ENCODE peak calls at places on chromosomes 13 and 19, in eight cellular contexts. I is sciatic nerve; B is adrenal gland; K is activated CD4-positive, alpha-beta T cell treated with anti-CD3 and anti-CD28 coated beads, Interleukin-2, amount 50 U/mL, for 48 hours; O is activated naive CD8-positive, alpha-beta T cell treated with anti-CD3 and anti-CD28 coated beads, Interleukin-2, amount 50 U/mL, for 24 hours; Q is astrocyte of the spinal cord; H is SK-N-DZ; S is T-helper 1 cell. V is an unnamed sample.

GRCh38 chr19:48443262-48443661 is 2.5 kb upstream of the GRWD1 start:
- DNase-seq in O (no peak), S (no peak), K (no peak), Q (no peak), I (no peak), B (no peak), H (no peak), V (no peak)

GRCh38 chr19:33473644-33474305 is 47.8 kb downstream of the PEPD start:
- DNase-seq in O (no peak), S (no peak), Q (peak; percentile 75), H (no peak), I (peak; percentile 27), K (no peak), B (no peak), V (no peak)

GRCh38 chr19:18520848-18521691 is 800 bp downstream of the ELL start:
- DNase-seq in S (no peak), O (peak; percentile 39), H (no peak), Q (no peak), I (peak; percentile 77), K (peak; percentile 29), B (peak; percentile 49), V (no peak)

GRCh38 chr19:873084-874019 is 13.9 kb downstream of the CFD start:
- DNase-seq in Q (no peak), H (no peak), B (peak; percentile 50), K (peak; percentile 76), S (peak; percentile 75), O (peak; percentile 72), I (no peak), V (no peak)

GRCh38 chr13:91546865-91547264 is 148.4 kb downstream of the GPC5 start:
- DNase-seq in I (no peak), Q (no peak), H (no peak), S (no peak), K (no peak), O (no peak), B (no peak), V (no peak)

GRCh38 chr19:14565298-14565679 is 6.6 kb downstream of the NDUFB7 start:
- DNase-seq in O (no peak), S (no peak), I (no peak), Q (no peak), K (no peak), B (no peak), H (no peak), V (no peak)

GRCh38 chr19:45526143-45526542 is 18.9 kb downstream of the VASP start:
- DNase-seq in Q (peak; percentile 65), I (peak; percentile 74), S (no peak), K (no peak), O (no peak), B (peak; percentile 80), H (peak; percentile 76), V (no peak)

GRCh38 chr19:2478324-2478755 is 2.4 kb downstream of the GADD45B start:
- DNase-seq in I (peak; percentile 77), O (peak; percentile 57), B (peak; percentile 57), S (peak; percentile 53), K (peak; percentile 61), H (no peak), Q (peak; percentile 71), V (no peak)

GRCh38 chr13:51739403-51740112 is 64.4 kb downstream of the DHRS12 start:
- DNase-seq in I (no peak), H (no peak), S (no peak), Q (no peak), B (no peak), O (no peak), K (no peak), V (no peak)

GRCh38 chr19:56507446-56508281 is at the start of gene ZNF471:
- DNase-seq in K (peak; percentile 76), S (peak; percentile 87), H (peak; percentile 94), O (peak; percentile 82), I (peak; percentile 99), B (peak; percentile 99), Q (peak; percentile 99), V (peak; percentile 97)

GRCh38 chr19:17749912-17750317 is 1.4 kb upstream of the FCHO1 start:
- DNase-seq in H (no peak), K (peak; percentile 62), O (peak; percentile 34), Q (no peak), I (no peak), B (peak; percentile 65), S (no peak), V (no peak)

GRCh38 chr19:34733266-34733825 is 697 bp upstream of the ZNF181 start:
- DNase-seq in S (no peak), O (no peak), I (peak; percentile 69), K (no peak), Q (no peak), B (peak; percentile 63), H (peak; percentile 75), V (no peak)

GRCh38 chr13:53159439-53159838 is 130.8 kb downstream of the OLFM4 start:
- DNase-seq in S (no peak), I (no peak), Q (no peak), K (no peak), O (no peak), H (peak; percentile 38), B (no peak), V (no peak)

GRCh38 chr19:38523319-38523718 is 89.8 kb downstream of the RYR1 start:
- DNase-seq in B (no peak), K (no peak), Q (no peak), I (no peak), O (no peak), S (no peak), H (no peak), V (no peak)

GRCh38 chr13:95254341-95254740 is 46.9 kb downstream of the ABCC4 start:
- DNase-seq in I (no peak), O (no peak), H (no peak), S (no peak), Q (no peak), K (no peak), B (no peak), V (no peak)

GRCh38 chr13:111031531-111031961 is 83.6 kb upstream of the ARHGEF7 start:
- DNase-seq in K (peak; percentile 51), S (no peak), Q (peak; percentile 67), I (no peak), B (peak; percentile 62), O (peak; percentile 10), H (no peak), V (peak; percentile 77)

GRCh38 chr19:19820774-19821315 is 705 bp downstream of the ZNF506 start:
- DNase-seq in K (peak; percentile 24), Q (no peak), I (no peak), H (no peak), O (no peak), B (no peak), S (no peak), V (no peak)

GRCh38 chr13:98224557-98224956 is 47.5 kb upstream of the RNF113B start:
- DNase-seq in O (no peak), H (no peak), B (no peak), Q (no peak), S (no peak), K (no peak), I (no peak), V (no peak)

GRCh38 chr13:113625965-113626661 is 31.9 kb downstream of the ATP4B start:
- DNase-seq in K (no peak), Q (peak; percentile 17), B (no peak), O (no peak), I (peak; percentile 42), H (no peak), S (no peak), V (peak; percentile 30)

GRCh38 chr13:91347996-91348905 is 764 bp downstream of the MIR17HG start:
- DNase-seq in S (peak; percentile 66), B (peak; percentile 40), Q (no peak), O (peak; percentile 66), K (peak; percentile 68), H (no peak), I (peak; percentile 75), V (peak; percentile 42)

GRCh38 chr13:27921961-27922910 is 2.4 kb downstream of the PDX1 start:
- DNase-seq in O (no peak), H (no peak), Q (no peak), B (no peak), S (no peak), K (no peak), I (no peak), V (no peak)

GRCh38 chr19:10517760-10518443 is 655 bp upstream of the S1PR5 start:
- DNase-seq in H (no peak), I (no peak), O (no peak), Q (no peak), K (peak; percentile 15), S (no peak), B (peak; percentile 22), V (no peak)

GRCh38 chr13:20193142-20193923 is 595 bp upstream of the GJB2 start:
- DNase-seq in H (no peak), K (peak; percentile 14), I (no peak), Q (no peak), S (no peak), O (no peak), B (no peak), V (no peak)